ENCODE peak calls at places on chromosomes 5 and 9, in six cellular contexts. P, H, W, U, N and R are unnamed samples.

GRCh38 chr5:176664886-176665285 is 17.6 kb downstream of the TSPAN17 start:
- DNase-seq in P (no peak), U (no peak), W (no peak), N (no peak), H (no peak), R (no peak)

GRCh38 chr9:14304242-14304641 is 9.7 kb downstream of the NFIB start:
- DNase-seq in U (no peak), H (no peak), W (no peak), P (no peak), N (no peak), R (no peak)

GRCh38 chr5:118653155-118653554 is 335.2 kb downstream of the DTWD2 start:
- DNase-seq in H (no peak), U (no peak), W (no peak), P (no peak), N (no peak), R (no peak)

GRCh38 chr5:145975361-145976066 is 39.1 kb downstream of the SH3RF2 start:
- DNase-seq in P (peak; percentile 49), N (peak; percentile 89), H (peak; percentile 77), U (no peak), W (no peak), R (no peak)

GRCh38 chr5:34905564-34905963 is 9.7 kb downstream of the RAD1 start:
- DNase-seq in W (no peak), U (no peak), H (no peak), P (no peak), N (no peak), R (no peak)

GRCh38 chr5:143231426-143231825 is 172.1 kb downstream of the NR3C1 start:
- DNase-seq in P (no peak), H (no peak), U (no peak), W (no peak), N (peak; percentile 17), R (no peak)

GRCh38 chr5:28580616-28581015 is 1542.2 kb upstream of the CDH9 start:
- DNase-seq in N (no peak), U (no peak), W (no peak), P (no peak), H (no peak), R (no peak)

GRCh38 chr9:123725389-123725788 is 204.5 kb downstream of the DENND1A start:
- DNase-seq in U (no peak), W (no peak), P (no peak), H (peak; percentile 8), N (peak; percentile 13), R (no peak)

GRCh38 chr5:38329132-38329715 is 70.9 kb downstream of the EGFLAM start:
- DNase-seq in P (no peak), W (no peak), H (no peak), U (no peak), N (no peak), R (no peak)

GRCh38 chr9:91771864-91772263 is 178.2 kb downstream of the ROR2 start:
- DNase-seq in U (no peak), N (no peak), H (no peak), P (no peak), W (no peak), R (no peak)

GRCh38 chr9:91773166-91773565 is 176.9 kb downstream of the ROR2 start:
- DNase-seq in P (no peak), H (no peak), U (no peak), N (no peak), W (no peak), R (no peak)

GRCh38 chr9:91768977-91769916 is 180.8 kb downstream of the ROR2 start:
- DNase-seq in P (no peak), U (no peak), W (no peak), N (no peak), H (no peak), R (no peak)

GRCh38 chr9:91770229-91770628 is 179.8 kb downstream of the ROR2 start:
- DNase-seq in P (no peak), W (no peak), H (no peak), U (no peak), N (no peak), R (no peak)

GRCh38 chr9:91771027-91771426 is 179.0 kb downstream of the ROR2 start:
- DNase-seq in U (no peak), P (peak; percentile 92), W (no peak), H (peak; percentile 86), N (peak; percentile 96), R (no peak)
- TF ChIP-seq CTCF in U (no peak), P (peak; percentile 75), W (peak; percentile 20), H (peak; percentile 69), N (peak; percentile 52), R (no peak)

GRCh38 chr9:94084314-94084713 is at the start of gene PTPDC1:
- DNase-seq in U (no peak), W (no peak), H (peak; percentile 30), P (peak; percentile 62), N (peak; percentile 89), R (no peak)

GRCh38 chr9:94081864-94082468 is 2.3 kb upstream of the PTPDC1 start:
- DNase-seq in W (no peak), U (no peak), P (no peak), N (no peak), H (no peak), R (no peak)

GRCh38 chr9:94082553-94082952 is 1.7 kb upstream of the PTPDC1 start:
- DNase-seq in P (no peak), W (no peak), U (no peak), H (no peak), N (no peak), R (no peak)

GRCh38 chr9:94083384-94083783 is 880 bp upstream of the PTPDC1 start:
- DNase-seq in N (no peak), H (no peak), P (no peak), U (no peak), W (no peak), R (no peak)

GRCh38 chr9:94082956-94083355 is 1.3 kb upstream of the PTPDC1 start:
- DNase-seq in W (no peak), P (no peak), N (peak; percentile 18), U (no peak), H (no peak), R (no peak)
- TF ChIP-seq CTCF in W (no peak), P (no peak), N (no peak), U (no peak), H (no peak), R (no peak)

DNA sequence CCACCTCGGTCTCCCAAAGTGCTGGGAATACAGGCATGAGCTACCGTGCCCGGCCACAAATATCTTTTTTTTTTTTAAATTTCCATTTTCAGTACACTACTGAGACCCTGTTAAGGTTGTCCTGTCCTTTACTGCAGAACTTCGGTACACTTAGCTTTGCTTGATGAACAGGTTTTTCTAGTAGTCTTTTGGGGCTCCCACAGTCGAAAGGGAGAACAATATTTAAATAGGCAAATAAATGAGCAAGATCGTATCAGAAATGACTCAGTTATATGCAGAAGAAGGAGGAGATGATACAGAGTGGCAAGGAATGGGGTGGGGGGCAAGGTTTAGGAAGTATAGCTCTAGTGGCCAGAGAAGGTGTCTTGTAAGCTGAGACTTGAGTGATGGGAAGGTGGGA is 52.7 kb downstream of the MSX2 start:
- DNase-seq in U (no peak), P (no peak), W (no peak), H (no peak), N (no peak), R (no peak)
- TF ChIP-seq CTCF in U (no peak), P (no peak), W (no peak), H (no peak), N (no peak), R (no peak)

DNA sequence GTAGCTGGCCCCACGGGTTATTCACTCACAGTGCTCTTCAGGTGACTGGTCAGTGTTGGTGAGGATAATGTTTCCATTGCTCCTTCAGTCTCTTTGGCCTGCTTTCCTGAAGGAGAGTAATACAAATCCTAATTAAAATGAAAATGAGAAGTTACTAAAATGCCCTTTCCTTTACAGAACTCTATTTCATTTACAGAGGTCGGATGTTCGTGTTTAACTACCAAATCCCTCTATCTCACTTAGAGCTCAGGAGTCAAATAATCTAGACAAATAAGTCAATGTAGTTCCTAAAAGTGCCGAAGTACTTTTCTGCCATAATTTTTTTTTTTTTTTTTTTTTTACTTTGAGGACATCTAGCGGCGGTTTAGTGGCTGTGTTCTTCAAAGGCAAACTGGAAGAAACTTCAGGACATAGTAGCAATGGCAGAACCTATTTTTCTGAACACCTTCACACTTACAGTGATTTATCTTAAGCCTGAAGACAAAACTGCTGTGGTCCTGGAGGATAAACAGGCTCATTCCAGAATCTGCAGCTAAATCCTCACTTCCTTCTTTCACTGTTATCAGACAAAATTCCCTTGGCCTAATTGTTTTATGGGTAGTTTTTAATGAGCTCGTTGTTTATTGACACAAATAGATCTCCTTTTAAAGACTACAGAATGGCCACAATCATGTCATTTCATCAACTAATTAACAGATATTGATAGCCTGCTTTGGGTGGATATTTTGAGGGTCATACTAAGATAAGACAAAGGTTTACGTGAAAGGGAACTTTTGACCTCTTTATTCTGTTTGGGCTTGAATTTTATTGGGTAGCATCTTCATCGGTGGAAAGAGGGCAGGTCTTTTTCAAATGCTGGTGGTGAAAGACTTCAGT is 207.6 kb upstream of the DMRTA1 start:
- DNase-seq in H (peak; percentile 42), N (peak; percentile 63), P (no peak), W (no peak), U (no peak), R (no peak)
- TF ChIP-seq CTCF in H (peak; percentile 80), N (peak; percentile 62), P (peak; percentile 66), W (peak; percentile 58), U (peak; percentile 34), R (no peak)

DNA sequence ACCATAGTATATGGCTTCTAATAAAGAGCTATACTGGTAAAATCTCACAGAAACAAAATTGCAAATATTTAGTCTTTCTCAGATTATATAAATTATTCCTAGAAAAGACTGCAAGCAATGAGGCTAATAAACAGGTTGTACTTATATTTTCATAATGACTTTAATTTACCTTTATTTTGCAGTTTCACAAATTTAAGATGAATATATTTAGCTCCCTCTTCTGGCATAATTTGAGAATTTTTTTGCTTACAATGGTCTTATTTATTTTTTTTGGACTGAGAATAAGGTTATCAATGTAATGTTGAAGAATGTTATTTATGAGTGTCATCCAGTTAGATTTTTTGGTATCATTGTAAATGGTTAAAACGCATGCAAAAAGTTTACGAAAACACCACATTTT is 56.7 kb downstream of the PIK3R1 start:
- DNase-seq in W (no peak), P (no peak), N (peak; percentile 17), U (no peak), H (no peak), R (no peak)
- TF ChIP-seq CTCF in W (peak; percentile 25), P (peak; percentile 40), N (peak; percentile 46), U (peak; percentile 67), H (peak; percentile 75), R (no peak)